ENCODE peak calls at places on chromosomes 4 and X, in five cellular contexts. One of them, this sample, is unnamed. For H3K4me1, the result is how much of the 10 kb centered on the place peaks cover.

GRCh38 chrX:108732630-108733321 is 3.6 kb downstream of the IRS4 start:
- DNase-seq in keratinocyte: no peak
- DNase-seq in pancreas: no peak
- DNase-seq in ascending aorta: no peak
- DNase-seq in mammary epithelial cell: no peak
- DNase-seq in this sample: no peak

GRCh38 chr4:152961041-152961751 is 25.1 kb downstream of the FHDC1 start:
- DNase-seq in keratinocyte: no peak
- DNase-seq in pancreas: no peak
- DNase-seq in ascending aorta: no peak
- DNase-seq in mammary epithelial cell: no peak
- DNase-seq in this sample: no peak

GRCh38 chr4:4981427-4981826 is 37.8 kb downstream of the CYTL1 start:
- DNase-seq in keratinocyte: no peak
- DNase-seq in pancreas: no peak
- DNase-seq in ascending aorta: no peak
- DNase-seq in mammary epithelial cell: no peak
- DNase-seq in this sample: peak

GRCh38 chrX:134013092-134013497 is 27.7 kb upstream of the GPC3 start:
- DNase-seq in keratinocyte: peak
- DNase-seq in pancreas: no peak
- DNase-seq in ascending aorta: no peak
- DNase-seq in mammary epithelial cell: peak
- DNase-seq in this sample: no peak

GRCh38 chr4:51843309-51844156 is 580 bp downstream of the DCUN1D4 start:
- DNase-seq in keratinocyte: no peak
- DNase-seq in pancreas: peak
- DNase-seq in ascending aorta: peak
- DNase-seq in mammary epithelial cell: peak
- DNase-seq in this sample: peak

GRCh38 chr4:11005321-11005720 is 320.8 kb upstream of the CLNK start:
- DNase-seq in keratinocyte: no peak
- DNase-seq in pancreas: no peak
- DNase-seq in ascending aorta: no peak
- DNase-seq in mammary epithelial cell: no peak
- DNase-seq in this sample: no peak

GRCh38 chr4:21447320-21448055 is 501.1 kb downstream of the KCNIP4 start:
- DNase-seq in keratinocyte: no peak
- DNase-seq in pancreas: no peak
- DNase-seq in ascending aorta: no peak
- DNase-seq in mammary epithelial cell: peak
- DNase-seq in this sample: no peak

GRCh38 chr4:124288706-124289486 is 423.6 kb downstream of the ANKRD50 start:
- DNase-seq in keratinocyte: no peak
- DNase-seq in pancreas: no peak
- DNase-seq in ascending aorta: no peak
- DNase-seq in mammary epithelial cell: no peak
- DNase-seq in this sample: no peak

GRCh38 chr4:38674206-38675144 is 10.5 kb downstream of the KLF3 start:
- DNase-seq in keratinocyte: no peak
- DNase-seq in pancreas: no peak
- DNase-seq in ascending aorta: no peak
- DNase-seq in mammary epithelial cell: peak
- DNase-seq in this sample: peak

GRCh38 chr4:121951570-121952110 is at the start of gene TRPC3:
- DNase-seq in keratinocyte: no peak
- DNase-seq in pancreas: no peak
- DNase-seq in ascending aorta: no peak
- DNase-seq in mammary epithelial cell: peak
- DNase-seq in this sample: peak

GRCh38 chrX:133726211-133726630 is 259.2 kb downstream of the GPC3 start:
- DNase-seq in keratinocyte: peak
- DNase-seq in pancreas: no peak
- DNase-seq in ascending aorta: no peak
- DNase-seq in mammary epithelial cell: peak
- DNase-seq in this sample: no peak

GRCh38 chrX:143472334-143472938 is 44.8 kb downstream of the SPANXN3 start:
- DNase-seq in keratinocyte: no peak
- DNase-seq in pancreas: no peak
- DNase-seq in ascending aorta: no peak
- DNase-seq in mammary epithelial cell: no peak
- DNase-seq in this sample: no peak

GRCh38 chrX:2965965-2966364 is 36.8 kb upstream of the ARSD start:
- DNase-seq in keratinocyte: no peak
- DNase-seq in pancreas: no peak
- DNase-seq in ascending aorta: no peak
- DNase-seq in mammary epithelial cell: no peak
- DNase-seq in this sample: no peak

GRCh38 chrX:40176979-40177430 is 79.2 kb upstream of the BCOR start:
- DNase-seq in keratinocyte: no peak
- DNase-seq in pancreas: peak
- DNase-seq in ascending aorta: no peak
- DNase-seq in mammary epithelial cell: no peak
- DNase-seq in this sample: peak

GRCh38 chrX:153578200-153578835 is 20.6 kb downstream of the CCNQ start:
- DNase-seq in keratinocyte: no peak
- DNase-seq in pancreas: no peak
- DNase-seq in ascending aorta: no peak
- DNase-seq in mammary epithelial cell: no peak
- DNase-seq in this sample: no peak

GRCh38 chr4:98518555-98519267 is 139.7 kb downstream of the TSPAN5 start:
- DNase-seq in keratinocyte: no peak
- DNase-seq in pancreas: no peak
- DNase-seq in ascending aorta: no peak
- DNase-seq in mammary epithelial cell: no peak
- DNase-seq in this sample: no peak

GRCh38 chrX:152917969-152918579 is 20.2 kb downstream of the ZNF185 start:
- DNase-seq in keratinocyte: no peak
- DNase-seq in pancreas: no peak
- DNase-seq in ascending aorta: no peak
- DNase-seq in mammary epithelial cell: no peak
- DNase-seq in this sample: no peak

GRCh38 chr4:89216866-89217265 is 90.7 kb downstream of the GPRIN3 start:
- DNase-seq in keratinocyte: no peak
- DNase-seq in pancreas: no peak
- DNase-seq in ascending aorta: no peak
- DNase-seq in mammary epithelial cell: no peak
- DNase-seq in this sample: no peak

GRCh38 chrX:18377802-18378201 is 23.3 kb upstream of the SCML2 start:
- DNase-seq in keratinocyte: no peak
- DNase-seq in pancreas: no peak
- DNase-seq in ascending aorta: no peak
- DNase-seq in mammary epithelial cell: no peak
- DNase-seq in this sample: no peak

DNA sequence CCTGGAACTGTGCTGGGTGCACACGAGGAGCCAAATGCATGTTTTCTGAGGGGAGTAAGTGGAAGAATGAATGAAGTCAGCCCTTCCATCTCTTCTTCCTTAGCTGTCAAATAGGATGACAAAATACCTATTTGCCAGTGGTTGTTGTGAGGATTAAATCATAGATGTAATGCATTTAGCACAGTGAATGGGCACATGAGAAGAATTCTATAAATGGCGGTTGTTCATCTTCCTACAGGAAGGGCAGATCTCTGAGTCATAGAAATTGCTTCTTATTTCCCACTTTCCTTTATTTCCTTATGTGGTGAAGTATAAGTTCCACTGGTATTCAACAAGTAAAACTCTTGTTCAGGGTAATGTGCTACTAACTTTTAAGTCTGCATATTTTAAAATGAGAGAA is 83.1 kb downstream of the SORBS2 start:
- DNase-seq in keratinocyte: no peak
- DNase-seq in pancreas: no peak
- DNase-seq in ascending aorta: no peak
- DNase-seq in mammary epithelial cell: no peak
- DNase-seq in this sample: no peak
- H3K4me1 ChIP-seq in keratinocyte: under half
- H3K4me1 ChIP-seq in pancreas: under half
- H3K4me1 ChIP-seq in ascending aorta: under half
- H3K4me1 ChIP-seq in mammary epithelial cell: under half
- H3K4me1 ChIP-seq in this sample: under half

DNA sequence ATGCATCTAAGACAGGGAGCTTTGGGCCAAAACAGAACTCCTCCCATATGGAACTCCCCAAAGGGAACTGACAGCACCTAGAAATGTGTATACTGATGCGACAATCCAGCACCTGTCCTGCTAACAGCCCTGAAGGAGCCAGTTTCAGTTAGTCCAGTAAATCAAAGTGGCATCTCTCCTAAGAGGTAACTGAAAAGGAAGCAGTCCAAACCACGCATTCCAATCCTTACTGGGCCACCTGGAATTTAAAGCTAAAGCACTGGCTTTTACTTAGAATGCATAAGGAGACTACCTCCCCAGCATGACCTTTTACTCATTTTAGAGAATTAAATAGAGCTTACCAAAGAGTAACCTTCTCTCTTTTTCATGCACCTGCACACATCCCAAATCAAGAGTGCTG is 586.8 kb upstream of the PITX2 start:
- DNase-seq in keratinocyte: no peak
- DNase-seq in pancreas: no peak
- DNase-seq in ascending aorta: no peak
- DNase-seq in mammary epithelial cell: no peak
- DNase-seq in this sample: no peak
- H3K4me1 ChIP-seq in keratinocyte: under half
- H3K4me1 ChIP-seq in pancreas: under half
- H3K4me1 ChIP-seq in ascending aorta: under half
- H3K4me1 ChIP-seq in mammary epithelial cell: under half
- H3K4me1 ChIP-seq in this sample: under half

GRCh38 chr4:113674733-113675132 is 86.8 kb downstream of the CAMK2D start:
- DNase-seq in keratinocyte: no peak
- DNase-seq in pancreas: no peak
- DNase-seq in ascending aorta: no peak
- DNase-seq in mammary epithelial cell: no peak
- DNase-seq in this sample: no peak

GRCh38 chr4:113682730-113683129 is 78.8 kb downstream of the CAMK2D start:
- DNase-seq in keratinocyte: no peak
- DNase-seq in pancreas: no peak
- DNase-seq in ascending aorta: no peak
- DNase-seq in mammary epithelial cell: peak
- DNase-seq in this sample: no peak

GRCh38 chr4:113675731-113676707 is 85.5 kb downstream of the CAMK2D start:
- DNase-seq in keratinocyte: no peak
- DNase-seq in pancreas: no peak
- DNase-seq in ascending aorta: no peak
- DNase-seq in mammary epithelial cell: no peak
- DNase-seq in this sample: no peak

GRCh38 chr4:113677333-113677732 is 84.2 kb downstream of the CAMK2D start:
- DNase-seq in keratinocyte: no peak
- DNase-seq in pancreas: no peak
- DNase-seq in ascending aorta: no peak
- DNase-seq in mammary epithelial cell: no peak
- DNase-seq in this sample: no peak

DNA sequence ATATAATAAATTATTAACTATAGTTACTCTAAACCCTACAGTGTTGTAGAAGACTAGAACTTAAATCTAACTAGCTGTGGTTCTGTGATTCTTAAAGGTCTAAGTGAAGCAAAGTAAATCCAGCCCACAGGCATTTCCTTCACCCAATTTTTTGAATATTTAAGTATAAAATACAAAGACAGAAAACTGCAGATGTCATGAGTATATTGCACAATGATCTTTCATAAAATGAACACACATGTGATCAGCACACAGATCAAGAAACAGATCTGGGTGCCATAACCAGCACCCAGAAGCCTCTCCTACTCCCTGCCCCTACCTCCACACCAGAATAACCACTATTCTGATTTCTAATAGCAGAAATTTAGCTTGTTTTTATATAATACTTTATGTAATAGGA is 82.9 kb downstream of the CAMK2D start:
- DNase-seq in keratinocyte: no peak
- DNase-seq in pancreas: no peak
- DNase-seq in ascending aorta: no peak
- DNase-seq in mammary epithelial cell: no peak
- DNase-seq in this sample: no peak
- H3K4me1 ChIP-seq in keratinocyte: under half
- H3K4me1 ChIP-seq in pancreas: under half
- H3K4me1 ChIP-seq in ascending aorta: under half
- H3K4me1 ChIP-seq in mammary epithelial cell: under half
- H3K4me1 ChIP-seq in this sample: under half

GRCh38 chr4:168691621-168692376 is 194.9 kb downstream of the PALLD start:
- DNase-seq in keratinocyte: no peak
- DNase-seq in pancreas: no peak
- DNase-seq in ascending aorta: no peak
- DNase-seq in mammary epithelial cell: no peak
- DNase-seq in this sample: no peak

GRCh38 chr4:168695288-168695687 is 198.4 kb downstream of the PALLD start:
- DNase-seq in keratinocyte: no peak
- DNase-seq in pancreas: no peak
- DNase-seq in ascending aorta: no peak
- DNase-seq in mammary epithelial cell: no peak
- DNase-seq in this sample: no peak

GRCh38 chr4:168693750-168694470 is 197.1 kb downstream of the PALLD start:
- DNase-seq in keratinocyte: no peak
- DNase-seq in pancreas: no peak
- DNase-seq in ascending aorta: no peak
- DNase-seq in mammary epithelial cell: no peak
- DNase-seq in this sample: no peak

GRCh38 chr4:168696828-168697227 is 200.0 kb downstream of the PALLD start:
- DNase-seq in keratinocyte: no peak
- DNase-seq in pancreas: no peak
- DNase-seq in ascending aorta: no peak
- DNase-seq in mammary epithelial cell: no peak
- DNase-seq in this sample: no peak

GRCh38 chr4:168694669-168695068 is 197.8 kb downstream of the PALLD start:
- DNase-seq in keratinocyte: peak
- DNase-seq in pancreas: no peak
- DNase-seq in ascending aorta: no peak
- DNase-seq in mammary epithelial cell: no peak
- DNase-seq in this sample: no peak
- H3K4me1 ChIP-seq in keratinocyte: under half
- H3K4me1 ChIP-seq in pancreas: under half
- H3K4me1 ChIP-seq in ascending aorta: under half
- H3K4me1 ChIP-seq in mammary epithelial cell: under half
- H3K4me1 ChIP-seq in this sample: under half

GRCh38 chr4:128663325-128663724 is 146.2 kb upstream of the JADE1 start:
- DNase-seq in keratinocyte: no peak
- DNase-seq in pancreas: peak
- DNase-seq in ascending aorta: no peak
- DNase-seq in mammary epithelial cell: no peak
- DNase-seq in this sample: no peak

GRCh38 chr4:128670434-128670999 is 139.0 kb upstream of the JADE1 start:
- DNase-seq in keratinocyte: no peak
- DNase-seq in pancreas: no peak
- DNase-seq in ascending aorta: no peak
- DNase-seq in mammary epithelial cell: no peak
- DNase-seq in this sample: no peak

GRCh38 chr4:128668566-128668965 is 140.9 kb upstream of the JADE1 start:
- DNase-seq in keratinocyte: no peak
- DNase-seq in pancreas: no peak
- DNase-seq in ascending aorta: no peak
- DNase-seq in mammary epithelial cell: no peak
- DNase-seq in this sample: no peak

GRCh38 chr4:128661529-128661928 is 148.0 kb upstream of the JADE1 start:
- DNase-seq in keratinocyte: no peak
- DNase-seq in pancreas: no peak
- DNase-seq in ascending aorta: no peak
- DNase-seq in mammary epithelial cell: no peak
- DNase-seq in this sample: no peak

GRCh38 chr4:128665514-128665913 is 144.0 kb upstream of the JADE1 start:
- DNase-seq in keratinocyte: no peak
- DNase-seq in pancreas: no peak
- DNase-seq in ascending aorta: no peak
- DNase-seq in mammary epithelial cell: no peak
- DNase-seq in this sample: no peak
- H3K4me1 ChIP-seq in keratinocyte: under half
- H3K4me1 ChIP-seq in pancreas: under half
- H3K4me1 ChIP-seq in ascending aorta: under half
- H3K4me1 ChIP-seq in mammary epithelial cell: under half
- H3K4me1 ChIP-seq in this sample: under half

GRCh38 chr4:104294811-104295210 is 199.9 kb downstream of the CXXC4 start:
- DNase-seq in keratinocyte: no peak
- DNase-seq in pancreas: no peak
- DNase-seq in ascending aorta: no peak
- DNase-seq in mammary epithelial cell: peak
- DNase-seq in this sample: no peak
- H3K4me1 ChIP-seq in keratinocyte: under half
- H3K4me1 ChIP-seq in pancreas: under half
- H3K4me1 ChIP-seq in ascending aorta: under half
- H3K4me1 ChIP-seq in mammary epithelial cell: under half
- H3K4me1 ChIP-seq in this sample: under half